ENCODE peak calls at places on chromosomes 1 and 21, in five cellular contexts. N, V, J, W and L are unnamed samples. For H3K4me1, the result is how much of the 10 kb centered on the place peaks cover.

GRCh38 chr1:204584699-204585372 is 68.6 kb downstream of the MDM4 start:
- DNase-seq in V (no peak), N (peak), W (no peak), J (no peak), L (no peak)

GRCh38 chr1:171794085-171794484 is 12.6 kb downstream of the METTL13 start:
- DNase-seq in J (no peak), W (no peak), V (peak), N (no peak), L (no peak)

GRCh38 chr1:76336951-76337371 is 262.4 kb downstream of the ST6GALNAC3 start:
- DNase-seq in J (peak), V (no peak), N (no peak), W (peak), L (peak)

GRCh38 chr21:31781737-31782136 is 49.8 kb upstream of the SCAF4 start:
- DNase-seq in N (no peak), J (no peak), W (peak), V (no peak), L (peak)

GRCh38 chr1:189496768-189497167 is 980.9 kb downstream of the BRINP3 start:
- DNase-seq in N (no peak), V (no peak), W (no peak), J (no peak), L (no peak)

GRCh38 chr1:111471012-111471411 is 2.8 kb upstream of the C1orf162 start:
- DNase-seq in W (no peak), N (no peak), J (peak), V (no peak), L (no peak)

GRCh38 chr1:39827201-39827600 is 38.5 kb upstream of the BMP8B start:
- DNase-seq in J (no peak), W (no peak), N (no peak), V (no peak), L (no peak)

GRCh38 chr1:2556277-2557145 is at the start of gene TNFRSF14:
- DNase-seq in V (peak), N (peak), W (peak), J (peak), L (peak)

GRCh38 chr1:236888903-236889302 is 93.8 kb downstream of the MTR start:
- DNase-seq in J (peak), W (peak), V (no peak), N (no peak), L (peak)

GRCh38 chr1:16072616-16073484 is 601 bp downstream of the FAM131C start:
- DNase-seq in N (peak), W (no peak), J (no peak), V (no peak), L (no peak)

GRCh38 chr1:15155760-15156743 is 2.5 kb downstream of the TMEM51 start:
- DNase-seq in J (no peak), V (no peak), W (no peak), N (no peak), L (no peak)

GRCh38 chr1:54866801-54867716 is 19.9 kb downstream of the DHCR24 start:
- DNase-seq in W (no peak), V (no peak), N (peak), J (peak), L (no peak)

GRCh38 chr1:54864460-54865208 is 22.4 kb downstream of the DHCR24 start:
- DNase-seq in V (no peak), N (no peak), J (no peak), W (no peak), L (no peak)

GRCh38 chr1:54867717-54868057 is 19.3 kb downstream of the DHCR24 start:
- DNase-seq in J (peak), N (no peak), W (no peak), V (no peak), L (no peak)

GRCh38 chr1:54863267-54863665 is 23.7 kb downstream of the DHCR24 start:
- DNase-seq in W (no peak), V (no peak), J (peak), N (no peak), L (no peak)

GRCh38 chr1:54865238-54866073 is 21.5 kb downstream of the DHCR24 start:
- DNase-seq in V (no peak), J (peak), W (no peak), N (peak), L (no peak)
- H3K4me1 ChIP-seq in V (under half), J (under half), W (under half), N (under half), L (under half)

GRCh38 chr1:53943490-53944043 is 1.9 kb downstream of the IFT25 start:
- DNase-seq in N (no peak), J (no peak), W (no peak), V (no peak), L (no peak)
- H3K4me3 ChIP-seq in N (no peak), J (no peak), W (no peak), V (no peak), L (no peak)

DNA sequence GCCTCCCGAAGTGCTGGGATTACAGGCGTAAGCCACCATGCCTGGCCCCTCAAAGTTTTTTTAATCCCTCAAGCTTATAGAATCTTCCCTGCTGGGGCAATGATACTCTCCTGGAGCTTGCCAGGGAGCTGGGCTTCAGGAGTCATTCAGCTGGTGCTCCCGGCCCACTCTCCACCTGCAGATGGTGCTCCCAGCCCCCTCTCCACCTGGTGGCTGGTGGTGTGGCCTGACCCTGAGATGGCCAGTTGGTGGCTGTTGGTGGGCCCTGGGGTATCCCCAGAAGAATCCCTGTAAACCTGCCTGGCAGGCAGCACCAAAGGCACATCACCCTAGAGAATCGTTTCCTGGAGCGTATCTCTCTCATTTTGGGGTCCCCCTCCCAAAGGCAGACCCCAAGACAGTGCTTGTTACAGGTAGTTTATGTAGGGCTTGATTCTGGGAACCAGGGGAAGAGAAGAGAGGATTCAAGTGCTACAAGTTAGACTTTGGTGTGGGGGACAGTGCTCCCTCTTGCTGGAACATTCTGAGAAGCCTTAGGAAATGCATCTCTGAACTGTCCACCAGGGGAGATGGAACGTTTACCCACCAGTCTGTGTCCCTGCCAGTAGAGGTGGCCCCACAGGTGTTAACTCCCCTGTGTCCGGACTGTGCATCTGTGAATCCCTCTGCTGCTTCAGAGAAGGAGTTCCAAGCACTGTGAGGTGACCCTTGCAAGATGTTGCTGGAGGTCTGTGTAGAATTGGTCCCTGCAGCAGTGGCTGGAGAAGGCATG is 29.1 kb upstream of the ACTL8 start:
- DNase-seq in J (no peak), N (no peak), W (no peak), V (no peak), L (no peak)
- TF ChIP-seq CTCF in J (no peak), N (peak), W (no peak), V (no peak), L (no peak)

GRCh38 chr1:110350360-110350759 is 11.2 kb downstream of the RBM15 start:
- DNase-seq in J (no peak), N (no peak), W (no peak), V (no peak), L (no peak)

GRCh38 chr1:110347182-110347893 is 8.2 kb downstream of the RBM15 start:
- DNase-seq in N (no peak), W (no peak), V (no peak), J (no peak), L (no peak)

GRCh38 chr1:110348771-110349170 is 9.6 kb downstream of the RBM15 start:
- DNase-seq in J (no peak), W (no peak), N (no peak), V (no peak), L (no peak)

GRCh38 chr1:110346690-110347089 is 7.5 kb downstream of the RBM15 start:
- DNase-seq in W (no peak), N (peak), V (no peak), J (no peak), L (no peak)

GRCh38 chr1:110348050-110348449 is 8.9 kb downstream of the RBM15 start:
- DNase-seq in W (no peak), V (no peak), N (no peak), J (no peak), L (no peak)
- H3K4me1 ChIP-seq in W (under half), V (under half), N (under half), J (half or more), L (under half)

GRCh38 chr1:180836414-180836813 is 76.3 kb upstream of the KIAA1614 start:
- DNase-seq in V (no peak), W (no peak), N (no peak), J (no peak), L (no peak)
- H3K4me3 ChIP-seq in V (no peak), W (no peak), N (no peak), J (no peak), L (no peak)

GRCh38 chr21:42537106-42537742 is 23.6 kb downstream of the SLC37A1 start:
- DNase-seq in V (no peak), W (no peak), N (no peak), J (no peak), L (no peak)
- TF ChIP-seq CTCF in V (peak), W (no peak), N (peak), J (no peak), L (peak)

GRCh38 chr1:247298701-247299100 is 33.0 kb downstream of the ZNF496 start:
- DNase-seq in V (no peak), W (no peak), J (no peak), N (no peak), L (no peak)
- H3K4me1 ChIP-seq in V (under half), W (under half), J (under half), N (under half), L (under half)

DNA sequence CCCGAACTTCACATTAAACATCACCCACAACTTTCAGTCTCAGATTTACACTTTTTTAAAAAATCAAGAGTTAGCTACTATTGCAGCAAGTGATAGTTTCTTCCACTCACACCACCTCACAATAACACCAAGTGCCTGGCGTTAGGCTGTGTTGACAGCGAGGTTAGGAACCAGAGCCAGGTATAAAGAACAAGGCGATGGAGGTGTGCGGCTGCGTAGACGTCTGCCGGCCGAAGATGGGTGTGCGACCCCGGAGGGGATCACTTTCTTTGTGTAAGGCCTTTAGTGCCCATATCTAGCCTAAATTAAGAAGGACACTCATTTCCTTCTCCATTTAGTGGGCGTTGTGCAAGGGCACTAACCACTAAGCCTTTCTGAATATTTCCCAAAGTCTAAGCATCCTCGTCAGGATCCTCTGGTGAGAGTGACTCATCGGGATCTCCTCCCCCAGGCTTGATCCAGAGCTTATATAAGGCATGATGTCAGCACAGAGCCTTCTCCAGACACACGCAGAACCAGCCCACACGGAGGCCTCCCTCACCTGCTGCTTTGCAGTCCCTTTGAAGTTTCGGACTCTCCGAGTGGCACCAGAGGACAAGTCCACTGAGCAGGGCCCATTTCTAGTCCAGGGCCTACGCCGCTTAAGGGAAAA is 11.8 kb downstream of the NHLH2 start:
- DNase-seq in N (peak), J (no peak), W (peak), V (peak), L (no peak)
- H3K4me3 ChIP-seq in N (peak), J (peak), W (peak), V (no peak), L (peak)

GRCh38 chr1:117971777-117972176 is 42.2 kb downstream of the WDR3 start:
- DNase-seq in N (no peak), J (no peak), W (no peak), V (no peak), L (no peak)

GRCh38 chr1:117981455-117982192 is 52.1 kb downstream of the WDR3 start:
- DNase-seq in N (no peak), W (no peak), V (no peak), J (no peak), L (no peak)

DNA sequence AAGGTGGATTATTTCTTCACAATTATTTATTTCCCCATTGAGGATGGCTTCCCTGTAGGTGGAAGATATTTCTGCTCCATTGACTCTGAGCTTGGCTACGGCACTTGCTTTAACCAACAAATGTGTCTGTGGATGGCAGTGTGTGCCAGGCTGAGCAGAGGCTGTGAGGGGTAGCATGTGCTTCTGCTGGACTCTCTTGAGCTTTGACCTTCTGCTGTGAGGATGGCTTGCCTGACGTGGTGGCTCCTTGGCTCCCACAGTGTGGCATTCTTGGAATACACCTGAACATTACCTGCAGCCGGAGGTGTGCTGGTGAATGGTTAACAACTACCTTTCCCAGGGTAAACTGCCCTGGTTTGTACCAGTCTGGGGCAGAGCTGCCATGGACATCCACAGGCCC is 46.8 kb downstream of the WDR3 start:
- DNase-seq in J (no peak), N (no peak), V (no peak), W (no peak), L (no peak)
- TF ChIP-seq CTCF in J (no peak), N (no peak), V (no peak), W (no peak), L (no peak)

GRCh38 chr1:45789601-45790000 is 13.8 kb upstream of the MAST2 start:
- DNase-seq in V (no peak), W (no peak), N (no peak), J (no peak), L (no peak)
- H3K4me1 ChIP-seq in V (under half), W (under half), N (under half), J (under half), L (under half)